ENCODE peak calls at places on chromosomes 16 and 17, in eight cellular contexts. H is stomach, W is H1, C is HCT116, Y is heart left ventricle, T is left ventricle myocardium inferior, U is tibial artery, V is fibroblast of lung. L is an unnamed sample.

GRCh38 chr17:52145496-52145895 is 13.0 kb downstream of the CA10 start:
- DNase-seq in H (no peak), W (no peak), C (no peak), Y (no peak), T (no peak), U (no peak), V (peak; percentile 73), L (no peak)

GRCh38 chr16:11358531-11358930 is 13.3 kb downstream of the RMI2 start:
- DNase-seq in H (no peak), W (no peak), C (no peak), Y (no peak), T (no peak), U (no peak), V (no peak), L (no peak)

GRCh38 chr17:81511800-81512559 is 619 bp downstream of the ACTG1 start:
- DNase-seq in H (no peak), W (no peak), C (no peak), Y (no peak), T (no peak), U (peak; percentile 75), V (no peak), L (no peak)

GRCh38 chr16:85170066-85171003 is 58.1 kb upstream of the CIBAR2 start:
- DNase-seq in H (no peak), W (no peak), C (no peak), Y (no peak), T (no peak), U (no peak), V (no peak), L (no peak)

GRCh38 chr17:33871720-33872535 is 383.2 kb upstream of the CCL2 start:
- DNase-seq in H (no peak), W (no peak), C (no peak), Y (no peak), T (no peak), U (no peak), V (peak; percentile 85), L (no peak)

GRCh38 chr16:52545157-52545543 is 1.8 kb downstream of the TOX3 start:
- DNase-seq in H (no peak), W (no peak), C (no peak), Y (no peak), T (no peak), U (no peak), V (no peak), L (no peak)

GRCh38 chr17:19000531-19001011 is 4.0 kb downstream of the FAM83G start:
- DNase-seq in H (peak; percentile 58), W (no peak), C (no peak), Y (no peak), T (no peak), U (no peak), V (peak; percentile 76), L (peak; percentile 89)

GRCh38 chr17:48528153-48528912 is 2.5 kb downstream of the HOXB1 start:
- DNase-seq in H (no peak), W (no peak), C (no peak), Y (no peak), T (no peak), U (no peak), V (no peak), L (no peak)

GRCh38 chr16:78976212-78976611 is 624.3 kb downstream of the MAF start:
- DNase-seq in H (no peak), W (no peak), C (no peak), Y (no peak), T (no peak), U (no peak), V (no peak), L (no peak)

GRCh38 chr16:47625115-47625567 is 164.0 kb downstream of the PHKB start:
- DNase-seq in H (no peak), W (no peak), C (no peak), Y (no peak), T (no peak), U (no peak), V (no peak), L (no peak)

GRCh38 chr17:65558683-65559311 is 2.7 kb downstream of the AXIN2 start:
- DNase-seq in H (no peak), W (no peak), C (no peak), Y (no peak), T (no peak), U (no peak), V (no peak), L (no peak)

GRCh38 chr17:13609953-13610352 is 8.2 kb upstream of the HS3ST3A1 start:
- DNase-seq in H (no peak), W (no peak), C (no peak), Y (no peak), T (no peak), U (no peak), V (peak; percentile 13), L (no peak)

GRCh38 chr17:66348605-66349165 is 46.3 kb downstream of the PRKCA start:
- DNase-seq in H (peak; percentile 39), W (no peak), C (peak; percentile 22), Y (peak; percentile 44), T (no peak), U (no peak), V (peak; percentile 88), L (no peak)

GRCh38 chr16:53768167-53768566 is 64.2 kb downstream of the FTO start:
- DNase-seq in H (no peak), W (no peak), C (no peak), Y (no peak), T (no peak), U (no peak), V (no peak), L (no peak)

GRCh38 chr16:73319747-73320146 is 271.8 kb upstream of the ZFHX3 start:
- DNase-seq in H (no peak), W (no peak), C (no peak), Y (no peak), T (no peak), U (no peak), V (no peak), L (no peak)

GRCh38 chr17:64938925-64939474 is 19.7 kb upstream of the LRRC37A3 start:
- DNase-seq in H (peak; percentile 64), W (peak; percentile 85), C (no peak), Y (peak; percentile 46), T (peak; percentile 39), U (no peak), V (no peak), L (peak; percentile 75)

GRCh38 chr17:2436516-2436915 is 35.7 kb upstream of the MNT start:
- DNase-seq in H (no peak), W (no peak), C (no peak), Y (no peak), T (no peak), U (no peak), V (no peak), L (no peak)

GRCh38 chr17:63222655-63223054 is 223.5 kb downstream of the CYB561 start:
- DNase-seq in H (no peak), W (no peak), C (peak; percentile 4), Y (no peak), T (no peak), U (no peak), V (peak; percentile 30), L (no peak)

GRCh38 chr17:42221886-42222745 is 27.8 kb upstream of the GHDC start:
- DNase-seq in H (peak; percentile 55), W (peak; percentile 59), C (peak; percentile 7), Y (no peak), T (peak; percentile 36), U (no peak), V (peak; percentile 32), L (peak; percentile 69)

GRCh38 chr17:15171433-15172047 is 93.6 kb downstream of the PMP22 start:
- DNase-seq in H (peak; percentile 57), W (peak; percentile 83), C (peak; percentile 47), Y (peak; percentile 50), T (peak; percentile 50), U (peak; percentile 73), V (peak; percentile 60), L (no peak)

DNA sequence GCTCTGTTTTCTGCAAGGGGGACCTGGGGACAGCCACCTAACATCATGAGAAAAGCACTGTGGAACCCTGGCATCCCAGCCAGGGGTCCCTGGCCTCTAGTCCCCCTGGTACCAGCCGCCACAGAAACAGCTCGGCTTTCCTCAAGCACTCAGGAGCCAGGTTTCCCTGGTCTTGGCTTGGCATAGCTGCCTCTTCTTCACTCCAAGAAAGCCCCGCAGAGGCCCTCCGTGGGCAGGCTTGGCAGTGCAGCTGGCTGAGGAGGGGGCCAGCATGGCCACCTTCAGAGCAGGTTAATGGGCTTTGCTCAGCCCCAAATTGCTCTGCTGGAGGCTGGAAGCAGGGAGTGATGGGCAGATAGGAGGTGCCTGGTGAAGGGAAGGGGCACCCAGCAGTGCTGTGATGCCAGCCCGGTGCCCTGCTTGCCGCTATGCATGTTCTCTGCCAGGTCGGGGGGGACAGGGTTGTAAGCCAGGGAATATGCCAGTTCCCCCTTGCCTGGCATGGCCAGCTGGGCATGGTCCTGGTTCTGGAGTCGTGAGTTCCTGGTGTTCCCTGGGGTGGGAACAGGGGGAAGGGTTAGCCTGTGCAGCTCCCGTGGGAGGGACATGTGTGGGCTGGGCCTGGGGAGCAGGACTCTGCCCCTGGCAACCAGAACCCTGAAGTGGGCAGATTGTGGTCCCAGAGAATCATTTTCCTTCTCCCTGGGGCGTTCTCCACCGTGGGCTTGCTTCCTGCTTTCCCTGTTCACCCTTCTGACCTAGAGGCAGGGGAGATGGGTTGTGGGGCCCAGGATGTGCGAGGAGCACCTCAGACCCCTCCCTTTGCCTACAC is 3.2 kb downstream of the ANKRD13B start:
- DNase-seq in H (no peak), W (no peak), C (no peak), Y (no peak), T (no peak), U (no peak), V (no peak), L (no peak)
- H3K4me3 ChIP-seq in H (no peak overlapping the region), W (no peak overlapping the region), C (no peak overlapping the region), Y (no peak overlapping the region), T (no peak overlapping the region), U (no peak overlapping the region), V (no peak overlapping the region), L (no peak overlapping the region)

GRCh38 chr17:74875970-74876593 is 3.3 kb upstream of the FDXR start:
- DNase-seq in H (no peak), W (no peak), C (no peak), Y (no peak), T (no peak), U (no peak), V (no peak), L (no peak)
- H3K4me1 ChIP-seq in H (peaks cover 27% of the 10 kb centered on the region), W (peaks cover 11% of the 10 kb centered on the region), C (peaks cover 51% of the 10 kb centered on the region), Y (peaks cover 26% of the 10 kb centered on the region), T (peaks cover 45% of the 10 kb centered on the region), U (no peaks in the 10 kb centered on the region), V (peaks cover 4% of the 10 kb centered on the region), L (peaks cover 7% of the 10 kb centered on the region)

DNA sequence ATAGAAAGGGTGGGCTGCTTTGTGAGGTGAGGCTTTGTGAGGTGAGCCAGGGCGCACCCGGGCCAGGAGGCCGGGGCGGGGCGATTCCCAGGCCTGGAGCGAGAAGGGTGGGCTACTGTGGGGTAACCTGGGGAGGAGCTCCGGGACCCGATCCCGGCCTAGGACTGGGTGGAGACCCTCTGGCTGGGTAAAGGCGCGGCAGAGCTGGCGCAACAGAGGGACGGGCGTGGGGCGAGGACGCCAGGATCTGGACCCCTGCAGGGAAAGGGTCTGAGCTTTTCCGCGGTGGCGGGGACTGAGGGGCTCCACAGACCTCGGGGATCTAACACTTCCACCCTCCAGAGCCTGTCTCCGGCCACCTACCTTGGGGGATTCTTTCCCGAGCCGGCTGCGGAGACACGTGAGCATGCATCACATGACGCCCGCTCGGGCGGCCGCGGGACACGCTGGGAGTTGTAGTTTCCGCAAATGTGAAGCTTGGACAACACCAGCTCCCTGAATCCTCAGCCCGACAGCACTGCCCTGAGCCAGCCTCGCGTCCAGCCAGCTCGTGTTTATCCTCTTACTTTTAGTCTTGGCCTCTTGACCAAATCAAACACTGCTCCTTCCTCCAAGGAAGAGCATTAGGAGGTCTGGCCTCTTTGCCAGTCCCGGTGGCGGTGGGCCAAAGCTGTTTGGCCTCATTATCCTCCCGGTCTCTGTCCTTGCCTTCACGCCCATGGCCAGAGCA is at the start of gene SLC38A7:
- DNase-seq in H (peak; percentile 87), W (peak; percentile 89), C (peak; percentile 50), Y (peak; percentile 88), T (peak; percentile 89), U (peak; percentile 89), V (peak; percentile 77), L (peak; percentile 77)
- H3K4me3 ChIP-seq in H (peak within 1 kb of the TSS; percentile 71), W (peak within 1 kb of the TSS; percentile 84), C (peak within 1 kb of the TSS; percentile 81), Y (peak within 1 kb of the TSS; percentile 71), T (peak within 1 kb of the TSS; percentile 88), U (peak within 1 kb of the TSS; percentile 81), V (peak within 1 kb of the TSS; percentile 97), L (peak within 1 kb of the TSS; percentile 93)

GRCh38 chr17:78138204-78139060 is 7.8 kb upstream of the C17orf99 start:
- DNase-seq in H (no peak), W (peak; percentile 55), C (no peak), Y (no peak), T (no peak), U (no peak), V (no peak), L (no peak)
- H3K4me1 ChIP-seq in H (peaks cover 19% of the 10 kb centered on the region), W (peaks cover 7% of the 10 kb centered on the region), C (peaks cover 77% of the 10 kb centered on the region), Y (peaks cover 11% of the 10 kb centered on the region), T (peaks cover 27% of the 10 kb centered on the region), U (no peaks in the 10 kb centered on the region), V (peaks cover 5% of the 10 kb centered on the region), L (peaks cover 41% of the 10 kb centered on the region)